ENCODE peak calls at places on chromosomes 12 and 14, in nine cellular contexts. One of them, this sample, is unnamed. For H3K36me3, the result is how much of the 10 kb centered on the place peaks cover.

GRCh38 chr14:104451474-104451873 is 128.1 kb upstream of the C14orf180 start:
- DNase-seq in endothelial cell of umbilical vein: no peak
- DNase-seq in heart left ventricle: no peak
- DNase-seq in adrenal gland: no peak
- DNase-seq in tibial nerve: no peak
- DNase-seq in upper lobe of left lung: no peak
- DNase-seq in sigmoid colon: no peak
- DNase-seq in HepG2: no peak
- DNase-seq in prostate gland: no peak
- DNase-seq in this sample: no peak

GRCh38 chr12:113186666-113187325 is 1.3 kb downstream of the RITA1 start:
- DNase-seq in endothelial cell of umbilical vein: no peak
- DNase-seq in heart left ventricle: no peak
- DNase-seq in adrenal gland: peak
- DNase-seq in tibial nerve: no peak
- DNase-seq in upper lobe of left lung: peak
- DNase-seq in sigmoid colon: no peak
- DNase-seq in HepG2: no peak
- DNase-seq in prostate gland: no peak
- DNase-seq in this sample: no peak

GRCh38 chr14:61188196-61188595 is 92.9 kb downstream of the TMEM30B start:
- DNase-seq in endothelial cell of umbilical vein: peak
- DNase-seq in heart left ventricle: peak
- DNase-seq in adrenal gland: peak
- DNase-seq in tibial nerve: no peak
- DNase-seq in upper lobe of left lung: peak
- DNase-seq in sigmoid colon: peak
- DNase-seq in HepG2: no peak
- DNase-seq in prostate gland: peak
- DNase-seq in this sample: peak

GRCh38 chr12:32332446-32332845 is 66.9 kb upstream of the FGD4 start:
- DNase-seq in endothelial cell of umbilical vein: peak
- DNase-seq in heart left ventricle: no peak
- DNase-seq in adrenal gland: no peak
- DNase-seq in tibial nerve: no peak
- DNase-seq in upper lobe of left lung: no peak
- DNase-seq in sigmoid colon: no peak
- DNase-seq in HepG2: no peak
- DNase-seq in prostate gland: no peak
- DNase-seq in this sample: no peak

GRCh38 chr14:63478437-63478852 is 64.7 kb downstream of the PPP2R5E start:
- DNase-seq in endothelial cell of umbilical vein: no peak
- DNase-seq in heart left ventricle: no peak
- DNase-seq in adrenal gland: no peak
- DNase-seq in tibial nerve: no peak
- DNase-seq in upper lobe of left lung: no peak
- DNase-seq in sigmoid colon: no peak
- DNase-seq in HepG2: no peak
- DNase-seq in prostate gland: no peak
- DNase-seq in this sample: no peak

GRCh38 chr14:99137001-99137700 is 134.8 kb downstream of the BCL11B start:
- DNase-seq in endothelial cell of umbilical vein: no peak
- DNase-seq in heart left ventricle: no peak
- DNase-seq in adrenal gland: no peak
- DNase-seq in tibial nerve: no peak
- DNase-seq in upper lobe of left lung: no peak
- DNase-seq in sigmoid colon: peak
- DNase-seq in HepG2: no peak
- DNase-seq in prostate gland: no peak
- DNase-seq in this sample: no peak

GRCh38 chr14:61355892-61356325 is 34.5 kb downstream of the PRKCH start:
- DNase-seq in endothelial cell of umbilical vein: peak
- DNase-seq in heart left ventricle: no peak
- DNase-seq in adrenal gland: peak
- DNase-seq in tibial nerve: no peak
- DNase-seq in upper lobe of left lung: no peak
- DNase-seq in sigmoid colon: peak
- DNase-seq in HepG2: peak
- DNase-seq in prostate gland: peak
- DNase-seq in this sample: peak

GRCh38 chr14:97058071-97058470 is 260.9 kb downstream of the VRK1 start:
- DNase-seq in endothelial cell of umbilical vein: no peak
- DNase-seq in heart left ventricle: no peak
- DNase-seq in adrenal gland: no peak
- DNase-seq in tibial nerve: no peak
- DNase-seq in upper lobe of left lung: no peak
- DNase-seq in sigmoid colon: no peak
- DNase-seq in HepG2: no peak
- DNase-seq in prostate gland: no peak
- DNase-seq in this sample: no peak

GRCh38 chr14:76827696-76828301 is 1.6 kb downstream of the LRRC74A start:
- DNase-seq in endothelial cell of umbilical vein: no peak
- DNase-seq in heart left ventricle: peak
- DNase-seq in adrenal gland: no peak
- DNase-seq in tibial nerve: no peak
- DNase-seq in upper lobe of left lung: no peak
- DNase-seq in sigmoid colon: no peak
- DNase-seq in HepG2: no peak
- DNase-seq in prostate gland: no peak
- DNase-seq in this sample: peak

GRCh38 chr12:46470039-46470627 is 97.6 kb upstream of the SLC38A2 start:
- DNase-seq in endothelial cell of umbilical vein: no peak
- DNase-seq in heart left ventricle: no peak
- DNase-seq in adrenal gland: no peak
- DNase-seq in tibial nerve: no peak
- DNase-seq in upper lobe of left lung: no peak
- DNase-seq in sigmoid colon: no peak
- DNase-seq in HepG2: no peak
- DNase-seq in prostate gland: no peak
- DNase-seq in this sample: no peak

GRCh38 chr12:15541996-15542631 is 219.8 kb downstream of the PTPRO start:
- DNase-seq in endothelial cell of umbilical vein: no peak
- DNase-seq in heart left ventricle: no peak
- DNase-seq in adrenal gland: no peak
- DNase-seq in tibial nerve: no peak
- DNase-seq in upper lobe of left lung: no peak
- DNase-seq in sigmoid colon: no peak
- DNase-seq in HepG2: no peak
- DNase-seq in prostate gland: no peak
- DNase-seq in this sample: no peak

GRCh38 chr14:51849095-51849494 is 11.3 kb upstream of the GNG2 start:
- DNase-seq in endothelial cell of umbilical vein: no peak
- DNase-seq in heart left ventricle: no peak
- DNase-seq in adrenal gland: no peak
- DNase-seq in tibial nerve: no peak
- DNase-seq in upper lobe of left lung: no peak
- DNase-seq in sigmoid colon: no peak
- DNase-seq in HepG2: no peak
- DNase-seq in prostate gland: no peak
- DNase-seq in this sample: no peak

GRCh38 chr12:124326104-124326503 is 31.2 kb downstream of the RFLNA start:
- DNase-seq in endothelial cell of umbilical vein: no peak
- DNase-seq in heart left ventricle: no peak
- DNase-seq in adrenal gland: no peak
- DNase-seq in tibial nerve: no peak
- DNase-seq in upper lobe of left lung: peak
- DNase-seq in sigmoid colon: no peak
- DNase-seq in HepG2: no peak
- DNase-seq in prostate gland: no peak
- DNase-seq in this sample: no peak

GRCh38 chr12:124326899-124327298 is 32.0 kb downstream of the RFLNA start:
- DNase-seq in endothelial cell of umbilical vein: no peak
- DNase-seq in heart left ventricle: no peak
- DNase-seq in adrenal gland: no peak
- DNase-seq in tibial nerve: no peak
- DNase-seq in upper lobe of left lung: peak
- DNase-seq in sigmoid colon: no peak
- DNase-seq in HepG2: no peak
- DNase-seq in prostate gland: no peak
- DNase-seq in this sample: no peak

GRCh38 chr12:124327362-124328043 is 32.6 kb downstream of the RFLNA start:
- DNase-seq in endothelial cell of umbilical vein: no peak
- DNase-seq in heart left ventricle: no peak
- DNase-seq in adrenal gland: no peak
- DNase-seq in tibial nerve: no peak
- DNase-seq in upper lobe of left lung: peak
- DNase-seq in sigmoid colon: no peak
- DNase-seq in HepG2: no peak
- DNase-seq in prostate gland: no peak
- DNase-seq in this sample: no peak

GRCh38 chr12:124324803-124325705 is 30.2 kb downstream of the RFLNA start:
- DNase-seq in endothelial cell of umbilical vein: no peak
- DNase-seq in heart left ventricle: no peak
- DNase-seq in adrenal gland: peak
- DNase-seq in tibial nerve: no peak
- DNase-seq in upper lobe of left lung: peak
- DNase-seq in sigmoid colon: no peak
- DNase-seq in HepG2: no peak
- DNase-seq in prostate gland: no peak
- DNase-seq in this sample: no peak

DNA sequence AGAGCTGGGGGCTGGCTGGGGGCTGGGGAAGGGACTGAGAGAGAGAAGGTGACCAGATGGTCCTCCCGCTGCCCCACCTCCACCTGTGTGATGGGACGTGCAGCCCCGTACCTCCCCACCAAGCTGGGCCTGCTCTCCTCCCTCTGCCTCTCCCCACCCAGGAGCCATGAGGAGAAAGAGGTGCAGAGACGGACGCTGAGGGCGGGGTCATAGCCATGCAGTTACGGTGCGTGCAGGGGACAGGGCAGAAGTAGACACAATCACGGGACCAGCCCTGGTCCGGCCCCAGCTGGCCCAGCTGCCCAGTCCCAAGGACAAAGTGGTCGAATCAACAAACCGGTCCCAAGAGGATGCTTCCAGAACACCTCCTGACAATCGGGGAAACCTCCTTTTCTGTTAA is 33.2 kb downstream of the RFLNA start:
- DNase-seq in endothelial cell of umbilical vein: no peak
- DNase-seq in heart left ventricle: no peak
- DNase-seq in adrenal gland: no peak
- DNase-seq in tibial nerve: no peak
- DNase-seq in upper lobe of left lung: peak
- DNase-seq in sigmoid colon: no peak
- DNase-seq in HepG2: no peak
- DNase-seq in prostate gland: no peak
- DNase-seq in this sample: no peak
- H3K36me3 ChIP-seq in endothelial cell of umbilical vein: half or more
- H3K36me3 ChIP-seq in heart left ventricle: under half
- H3K36me3 ChIP-seq in adrenal gland: half or more
- H3K36me3 ChIP-seq in tibial nerve: under half
- H3K36me3 ChIP-seq in upper lobe of left lung: under half
- H3K36me3 ChIP-seq in sigmoid colon: half or more
- H3K36me3 ChIP-seq in HepG2: under half
- H3K36me3 ChIP-seq in prostate gland: under half
- H3K36me3 ChIP-seq in this sample: under half

DNA sequence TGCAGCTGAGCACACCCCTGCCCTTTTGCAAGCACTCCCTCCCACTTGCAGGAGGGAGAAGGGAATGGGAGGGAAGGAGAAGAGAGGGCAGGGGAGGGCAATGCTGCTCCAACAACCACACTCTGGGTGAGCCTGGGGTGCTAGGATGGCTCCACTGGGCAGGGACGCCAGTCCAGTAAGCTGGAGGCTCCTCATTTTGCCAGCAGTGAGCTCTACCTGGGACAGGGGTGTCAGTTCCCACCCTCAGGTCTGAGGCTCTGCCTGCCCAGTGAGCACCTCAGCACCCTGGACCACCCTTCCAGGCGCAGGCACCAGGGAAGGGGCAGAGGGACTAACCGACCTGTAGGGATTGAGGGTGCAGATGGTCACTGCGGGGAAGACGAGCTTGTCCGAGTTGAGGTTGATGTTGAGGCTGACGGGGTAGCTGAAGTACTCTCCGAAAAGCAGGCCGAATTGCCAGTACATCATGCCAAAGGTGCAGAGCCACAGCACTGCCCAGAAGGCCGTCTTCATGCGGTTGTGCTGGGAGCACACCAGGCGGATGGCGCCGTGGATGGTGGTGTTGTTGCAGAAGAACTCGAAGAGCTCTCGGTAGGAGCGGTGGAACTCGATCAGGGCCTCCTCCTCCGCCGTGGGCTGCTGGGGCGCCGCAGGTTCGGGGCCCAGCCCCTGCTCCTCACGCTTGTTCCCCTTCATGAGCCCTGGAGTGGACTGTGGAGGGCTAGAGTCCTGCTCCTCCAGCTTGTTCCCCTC is 1.2 kb downstream of the SCNN1A start:
- DNase-seq in endothelial cell of umbilical vein: no peak
- DNase-seq in heart left ventricle: no peak
- DNase-seq in adrenal gland: no peak
- DNase-seq in tibial nerve: no peak
- DNase-seq in upper lobe of left lung: peak
- DNase-seq in sigmoid colon: peak
- DNase-seq in HepG2: no peak
- DNase-seq in prostate gland: no peak
- DNase-seq in this sample: no peak
- H3K27ac ChIP-seq in endothelial cell of umbilical vein: no peak
- H3K27ac ChIP-seq in heart left ventricle: no peak
- H3K27ac ChIP-seq in adrenal gland: no peak
- H3K27ac ChIP-seq in tibial nerve: peak
- H3K27ac ChIP-seq in upper lobe of left lung: peak
- H3K27ac ChIP-seq in sigmoid colon: peak
- H3K27ac ChIP-seq in HepG2: peak
- H3K27ac ChIP-seq in prostate gland: peak
- H3K27ac ChIP-seq in this sample: peak

GRCh38 chr12:131710464-131711457 is at the start of gene SFSWAP:
- DNase-seq in endothelial cell of umbilical vein: peak
- DNase-seq in heart left ventricle: peak
- DNase-seq in adrenal gland: peak
- DNase-seq in tibial nerve: peak
- DNase-seq in upper lobe of left lung: peak
- DNase-seq in sigmoid colon: peak
- DNase-seq in HepG2: peak
- DNase-seq in prostate gland: peak
- DNase-seq in this sample: peak
- TF ChIP-seq POLR2A in endothelial cell of umbilical vein: peak
- TF ChIP-seq POLR2A in heart left ventricle: no peak
- TF ChIP-seq POLR2A in adrenal gland: no peak
- TF ChIP-seq POLR2A in tibial nerve: no peak
- TF ChIP-seq POLR2A in upper lobe of left lung: peak
- TF ChIP-seq POLR2A in sigmoid colon: peak
- TF ChIP-seq POLR2A in HepG2: peak
- TF ChIP-seq POLR2A in prostate gland: no peak
- TF ChIP-seq POLR2A in this sample: peak

GRCh38 chr14:103130965-103131364 is 7.7 kb downstream of the TNFAIP2 start:
- DNase-seq in endothelial cell of umbilical vein: no peak
- DNase-seq in heart left ventricle: no peak
- DNase-seq in adrenal gland: peak
- DNase-seq in tibial nerve: no peak
- DNase-seq in upper lobe of left lung: no peak
- DNase-seq in sigmoid colon: peak
- DNase-seq in HepG2: no peak
- DNase-seq in prostate gland: peak
- DNase-seq in this sample: no peak
- H3K36me3 ChIP-seq in endothelial cell of umbilical vein: under half
- H3K36me3 ChIP-seq in heart left ventricle: under half
- H3K36me3 ChIP-seq in adrenal gland: half or more
- H3K36me3 ChIP-seq in tibial nerve: under half
- H3K36me3 ChIP-seq in upper lobe of left lung: under half
- H3K36me3 ChIP-seq in sigmoid colon: under half
- H3K36me3 ChIP-seq in HepG2: under half
- H3K36me3 ChIP-seq in prostate gland: under half
- H3K36me3 ChIP-seq in this sample: under half